ENCODE peak calls at places on chromosome 10, in six cellular contexts. I is endothelial cell of umbilical vein, Y is mammary epithelial cell, Q is PC-3, D is fibroblast of lung, R is IMR-90. O is an unnamed sample.

GRCh38 chr10:97319671-97320479 is 804 bp downstream of the FRAT1 start:
- DNase-seq in I (peak; percentile 46), Y (peak; percentile 18), Q (peak; percentile 30), D (no peak), R (no peak), O (no peak)

GRCh38 chr10:97499561-97500296 is 1.0 kb downstream of the UBTD1 start:
- DNase-seq in I (peak; percentile 57), Y (peak; percentile 35), Q (peak; percentile 31), D (peak; percentile 62), R (peak; percentile 55), O (peak; percentile 42)

GRCh38 chr10:129418826-129419225 is 48.2 kb upstream of the MGMT start:
- DNase-seq in I (no peak), Y (no peak), Q (no peak), D (no peak), R (no peak), O (no peak)

GRCh38 chr10:113131611-113132330 is 181.7 kb downstream of the TCF7L2 start:
- DNase-seq in I (peak; percentile 9), Y (peak; percentile 5), Q (no peak), D (peak; percentile 87), R (peak; percentile 80), O (peak; percentile 84)

GRCh38 chr10:63166742-63167258 is 33.7 kb downstream of the NRBF2 start:
- DNase-seq in I (peak; percentile 84), Y (peak; percentile 59), Q (peak; percentile 99), D (peak; percentile 69), R (peak; percentile 85), O (peak; percentile 56)

GRCh38 chr10:75117996-75118395 is 6.5 kb downstream of the SAMD8 start:
- DNase-seq in I (no peak), Y (no peak), Q (no peak), D (no peak), R (peak; percentile 40), O (peak; percentile 21)

GRCh38 chr10:117503170-117503885 is 39.2 kb upstream of the EMX2 start:
- DNase-seq in I (no peak), Y (peak; percentile 19), Q (no peak), D (no peak), R (no peak), O (no peak)

GRCh38 chr10:65742851-65743250 is 1183.0 kb upstream of the LRRTM3 start:
- DNase-seq in I (no peak), Y (no peak), Q (no peak), D (no peak), R (no peak), O (no peak)

GRCh38 chr10:74039561-74040145 is 41.7 kb downstream of the VCL start:
- DNase-seq in I (peak; percentile 34), Y (no peak), Q (no peak), D (peak; percentile 70), R (peak; percentile 61), O (peak; percentile 58)

GRCh38 chr10:99658622-99659030 is 683 bp upstream of the ENTPD7 start:
- DNase-seq in I (peak; percentile 63), Y (peak; percentile 71), Q (no peak), D (peak; percentile 71), R (peak; percentile 55), O (peak; percentile 61)

GRCh38 chr10:110803830-110804338 is 67.8 kb upstream of the PDCD4 start:
- DNase-seq in I (peak; percentile 36), Y (peak; percentile 40), Q (peak; percentile 48), D (peak; percentile 47), R (peak; percentile 24), O (no peak)

GRCh38 chr10:128859738-128860386 is 607.2 kb upstream of the MGMT start:
- DNase-seq in I (no peak), Y (no peak), Q (peak; percentile 32), D (peak; percentile 1), R (no peak), O (no peak)

GRCh38 chr10:109891105-109891504 is 32.2 kb downstream of the XPNPEP1 start:
- DNase-seq in I (no peak), Y (peak; percentile 46), Q (no peak), D (peak; percentile 57), R (peak; percentile 47), O (peak; percentile 45)

GRCh38 chr10:95260397-95260881 is 30.4 kb downstream of the PDLIM1 start:
- DNase-seq in I (peak; percentile 37), Y (peak; percentile 94), Q (peak; percentile 66), D (peak; percentile 96), R (peak; percentile 94), O (peak; percentile 95)

GRCh38 chr10:114320249-114321116 is 81.4 kb downstream of the VWA2 start:
- DNase-seq in I (no peak), Y (peak; percentile 100), Q (peak; percentile 92), D (peak; percentile 76), R (no peak), O (peak; percentile 69)

GRCh38 chr10:101050206-101051069 is 11.4 kb upstream of the KAZALD1 start:
- DNase-seq in I (peak; percentile 49), Y (no peak), Q (peak; percentile 66), D (peak; percentile 30), R (no peak), O (no peak)

GRCh38 chr10:15200626-15201025 is 32.1 kb upstream of the NMT2 start:
- DNase-seq in I (peak; percentile 94), Y (peak; percentile 78), Q (peak; percentile 89), D (peak; percentile 96), R (peak; percentile 80), O (peak; percentile 93)

GRCh38 chr10:480928-481551 is 208.4 kb downstream of the DIP2C start:
- DNase-seq in I (peak; percentile 40), Y (no peak), Q (no peak), D (no peak), R (peak; percentile 57), O (no peak)

GRCh38 chr10:62506371-62506770 is 132.2 kb downstream of the ZNF365 start:
- DNase-seq in I (no peak), Y (no peak), Q (no peak), D (no peak), R (no peak), O (no peak)

GRCh38 chr10:114507449-114507848 is 103.1 kb upstream of the AFAP1L2 start:
- DNase-seq in I (peak; percentile 79), Y (peak; percentile 30), Q (no peak), D (peak; percentile 53), R (no peak), O (peak; percentile 36)

GRCh38 chr10:43206391-43207235 is 60.3 kb downstream of the RASGEF1A start:
- DNase-seq in I (no peak), Y (no peak), Q (no peak), D (no peak), R (no peak), O (no peak)

GRCh38 chr10:12505683-12506082 is 156.3 kb downstream of the CAMK1D start:
- DNase-seq in I (no peak), Y (no peak), Q (no peak), D (no peak), R (no peak), O (no peak)

GRCh38 chr10:79148452-79149344 is 79.9 kb downstream of the ZMIZ1 start:
- DNase-seq in I (peak; percentile 80), Y (peak; percentile 81), Q (peak; percentile 99), D (peak; percentile 71), R (peak; percentile 40), O (no peak)
- H3K4me1 ChIP-seq in I (peaks cover 89% of the 10 kb centered on the region), Y (peaks cover 67% of the 10 kb centered on the region), Q (peaks cover 62% of the 10 kb centered on the region), D (peaks cover 73% of the 10 kb centered on the region), R (peaks cover 67% of the 10 kb centered on the region), O (peaks cover 71% of the 10 kb centered on the region)

GRCh38 chr10:124418726-124419501 is at the start of gene OAT:
- DNase-seq in I (peak; percentile 96), Y (peak; percentile 95), Q (peak; percentile 92), D (peak; percentile 93), R (peak; percentile 92), O (peak; percentile 83)
- TF ChIP-seq CTCF in I (no peak), Y (peak; percentile 7), Q (peak; percentile 21), D (no peak), R (peak; percentile 1), O (no peak)

DNA sequence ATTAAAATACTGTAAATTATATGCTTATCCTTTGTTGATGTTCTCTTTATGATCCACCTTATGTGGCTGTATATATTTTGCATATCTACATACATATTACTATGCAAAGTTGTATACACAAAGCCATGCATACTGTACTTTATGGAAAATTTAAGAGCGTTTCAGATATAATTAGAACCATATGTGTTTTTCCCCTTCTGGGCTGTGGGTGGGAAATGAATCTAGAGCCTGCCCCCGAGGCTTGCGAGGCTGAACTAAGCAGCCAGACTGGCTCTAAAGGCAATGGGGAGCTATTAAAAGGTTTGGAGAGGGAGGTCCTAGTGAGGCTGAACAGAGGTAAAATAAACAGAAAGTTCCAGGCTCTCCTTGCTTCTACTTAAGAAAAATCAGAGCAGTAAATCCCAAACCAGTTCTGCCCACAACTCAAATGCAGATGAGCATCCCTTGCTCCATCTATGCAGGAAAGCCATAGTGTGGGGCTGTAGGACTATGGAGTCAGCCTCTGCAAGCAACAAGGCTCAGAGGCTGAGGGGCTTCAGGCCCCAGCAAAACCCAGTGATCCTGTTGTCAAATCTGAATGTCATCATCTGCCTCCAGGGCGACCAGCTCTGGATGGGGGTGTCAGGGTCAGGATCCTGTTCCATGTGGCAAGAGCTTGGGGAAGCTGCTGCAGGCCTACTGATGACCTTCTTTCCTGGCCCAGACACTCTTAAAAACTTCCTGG is 14.1 kb upstream of the DDIT4 start:
- DNase-seq in I (no peak), Y (no peak), Q (no peak), D (peak; percentile 47), R (peak; percentile 80), O (peak; percentile 29)
- H3K4me2 ChIP-seq in I (no peak overlapping the region), Y (no peak overlapping the region), Q (no peak overlapping the region), D (peak overlapping the region; percentile 52), R (peak overlapping the region; percentile 23), O (peak overlapping the region; percentile 97)

GRCh38 chr10:68139451-68140272 is 30.4 kb downstream of the MYPN start:
- DNase-seq in I (no peak), Y (no peak), Q (no peak), D (peak; percentile 69), R (peak; percentile 51), O (peak; percentile 59)

GRCh38 chr10:68135362-68135761 is 26.1 kb downstream of the MYPN start:
- DNase-seq in I (peak; percentile 33), Y (peak; percentile 6), Q (peak; percentile 51), D (peak; percentile 79), R (peak; percentile 63), O (peak; percentile 70)

GRCh38 chr10:68135922-68136718 is 26.8 kb downstream of the MYPN start:
- DNase-seq in I (peak; percentile 92), Y (peak; percentile 88), Q (peak; percentile 99), D (peak; percentile 94), R (peak; percentile 92), O (peak; percentile 92)

GRCh38 chr10:68137174-68137573 is 27.9 kb downstream of the MYPN start:
- DNase-seq in I (no peak), Y (no peak), Q (peak; percentile 78), D (peak; percentile 19), R (peak; percentile 42), O (no peak)

DNA sequence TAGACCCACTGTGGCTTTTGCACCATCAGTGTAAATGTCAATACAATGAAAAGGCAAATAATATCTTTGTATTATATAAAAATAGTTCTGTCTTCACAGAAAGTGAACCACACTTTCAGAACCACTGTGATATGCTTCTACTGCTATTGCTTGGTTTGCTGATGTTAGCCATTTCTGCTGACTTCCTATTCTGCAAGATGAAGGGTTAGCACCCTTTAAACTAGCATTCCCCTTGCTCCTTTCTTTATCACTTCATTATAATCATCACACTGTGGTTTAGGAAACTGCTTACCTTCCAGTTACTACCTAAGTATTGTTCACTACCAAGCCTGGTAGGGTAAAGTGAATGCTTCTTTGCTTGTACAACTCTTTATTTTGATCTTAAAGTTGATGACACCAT is 29.2 kb downstream of the MYPN start:
- DNase-seq in I (no peak), Y (no peak), Q (no peak), D (no peak), R (no peak), O (no peak)
- H3K4me1 ChIP-seq in I (peaks cover 37% of the 10 kb centered on the region), Y (peaks cover 23% of the 10 kb centered on the region), Q (peaks cover 58% of the 10 kb centered on the region), D (peaks cover 22% of the 10 kb centered on the region), R (peaks cover 20% of the 10 kb centered on the region), O (peaks cover 34% of the 10 kb centered on the region)